ENCODE peak calls at places on chromosomes 11 and 22, in seven cellular contexts. N is IMR-90, R is mesendoderm, G is mesenchymal stem cell, V is trophoblast cell, J is neuronal stem cell, E is H1. T is an unnamed sample.

GRCh38 chr11:134531331-134532135 is 119.5 kb upstream of the B3GAT1 start:
- DNase-seq in N (no peak), R (no peak), G (no peak), V (no peak), J (no peak), E (no peak), T (peak; percentile 18)

GRCh38 chr11:112922606-112923005 is 38.6 kb upstream of the NCAM1 start:
- DNase-seq in N (no peak), R (no peak), G (no peak), V (no peak), J (no peak), E (no peak), T (peak; percentile 72)

GRCh38 chr11:66365166-66365565 is 6.4 kb downstream of the SLC29A2 start:
- DNase-seq in N (no peak), R (no peak), G (no peak), V (no peak), J (no peak), E (no peak), T (no peak)

GRCh38 chr22:41800348-41801146 is at the start of gene CCDC134:
- DNase-seq in N (peak; percentile 64), R (peak; percentile 89), G (peak; percentile 82), V (peak; percentile 90), J (peak; percentile 79), E (peak; percentile 50), T (peak; percentile 93)

GRCh38 chr11:110855246-110855645 is 143.0 kb upstream of the ARHGAP20 start:
- DNase-seq in N (no peak), R (no peak), G (no peak), V (no peak), J (no peak), E (no peak), T (no peak)

GRCh38 chr11:121416909-121417567 is 35.1 kb upstream of the SORL1 start:
- DNase-seq in N (peak; percentile 48), R (no peak), G (peak; percentile 39), V (peak; percentile 41), J (no peak), E (no peak), T (no peak)

GRCh38 chr11:2528301-2529050 is 83.7 kb downstream of the KCNQ1 start:
- DNase-seq in N (no peak), R (no peak), G (no peak), V (no peak), J (no peak), E (no peak), T (no peak)

GRCh38 chr22:24894998-24895397 is 51.5 kb downstream of the LHFPL7 start:
- DNase-seq in N (no peak), R (no peak), G (peak; percentile 49), V (no peak), J (no peak), E (no peak), T (no peak)

GRCh38 chr11:12482839-12483238 is 105.5 kb downstream of the PARVA start:
- DNase-seq in N (no peak), R (no peak), G (no peak), V (peak; percentile 33), J (no peak), E (no peak), T (no peak)

GRCh38 chr11:7548659-7549283 is 35.0 kb downstream of the PPFIBP2 start:
- DNase-seq in N (no peak), R (peak; percentile 88), G (no peak), V (peak; percentile 77), J (no peak), E (peak; percentile 62), T (peak; percentile 89)

GRCh38 chr11:68655806-68656205 is 28.5 kb upstream of the GAL start:
- DNase-seq in N (no peak), R (no peak), G (no peak), V (no peak), J (no peak), E (no peak), T (no peak)

GRCh38 chr11:68067991-68068390 is 29.2 kb downstream of the TCIRG1 start:
- DNase-seq in N (no peak), R (no peak), G (no peak), V (no peak), J (no peak), E (no peak), T (no peak)

GRCh38 chr22:17698948-17699347 is 60.4 kb downstream of the BCL2L13 start:
- DNase-seq in N (no peak), R (no peak), G (no peak), V (no peak), J (no peak), E (no peak), T (no peak)

GRCh38 chr11:126790550-126790981 is 210.0 kb downstream of the KIRREL3 start:
- DNase-seq in N (peak; percentile 98), R (peak; percentile 81), G (peak; percentile 64), V (no peak), J (no peak), E (peak; percentile 44), T (peak; percentile 57)

GRCh38 chr11:128898580-128899344 is 7.6 kb downstream of the KCNJ5 start:
- DNase-seq in N (peak; percentile 66), R (no peak), G (no peak), V (peak; percentile 33), J (no peak), E (no peak), T (no peak)

GRCh38 chr11:27761356-27761755 is 61.1 kb upstream of the BDNF start:
- DNase-seq in N (no peak), R (no peak), G (no peak), V (no peak), J (no peak), E (no peak), T (no peak)
- H2BK120ac ChIP-seq in N (no peak overlapping the region), R (no peak overlapping the region), G (no peak overlapping the region), V (no peak overlapping the region), J (no peak overlapping the region), E (no peak overlapping the region), T (no peak overlapping the region)

DNA sequence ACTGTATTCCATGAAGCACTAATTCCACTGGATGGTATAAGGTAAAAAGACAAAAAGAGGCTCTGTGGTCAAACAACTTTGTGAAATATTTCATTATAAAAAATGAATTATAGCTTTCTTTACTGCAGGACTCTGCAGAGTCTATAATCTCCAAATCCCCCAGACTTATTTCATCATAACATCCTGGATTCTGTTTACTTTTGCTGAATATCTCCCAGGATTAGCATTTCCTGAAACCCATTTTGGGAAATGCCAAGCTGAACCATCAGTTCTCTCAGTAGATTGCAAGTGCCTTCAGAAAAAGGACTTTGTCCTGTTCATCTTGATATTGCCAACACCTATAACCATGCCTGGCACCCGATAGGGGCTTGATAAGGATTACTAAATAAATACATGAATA is 7.9 kb downstream of the PAMR1 start:
- DNase-seq in N (no peak), R (no peak), G (no peak), V (no peak), J (no peak), E (no peak), T (no peak)
- H2BK120ac ChIP-seq in N (peak overlapping the region; percentile 57), R (no peak overlapping the region), G (no peak overlapping the region), V (no peak overlapping the region), J (no peak overlapping the region), E (no peak overlapping the region), T (no peak overlapping the region)

GRCh38 chr11:70782401-70782913 is 384.1 kb downstream of the CTTN start:
- DNase-seq in N (no peak), R (no peak), G (no peak), V (no peak), J (no peak), E (no peak), T (no peak)

GRCh38 chr11:70783356-70783755 is 385.0 kb downstream of the CTTN start:
- DNase-seq in N (peak; percentile 4), R (no peak), G (no peak), V (no peak), J (no peak), E (no peak), T (no peak)

GRCh38 chr11:70779433-70780245 is 381.3 kb downstream of the CTTN start:
- DNase-seq in N (no peak), R (no peak), G (no peak), V (no peak), J (no peak), E (no peak), T (no peak)

GRCh38 chr11:70778828-70779365 is 380.6 kb downstream of the CTTN start:
- DNase-seq in N (no peak), R (no peak), G (no peak), V (no peak), J (no peak), E (no peak), T (no peak)

GRCh38 chr11:70780246-70780535 is 381.9 kb downstream of the CTTN start:
- DNase-seq in N (no peak), R (no peak), G (no peak), V (no peak), J (no peak), E (no peak), T (no peak)
- H2BK120ac ChIP-seq in N (no peak overlapping the region), R (no peak overlapping the region), G (no peak overlapping the region), V (no peak overlapping the region), J (no peak overlapping the region), E (no peak overlapping the region), T (no peak overlapping the region)

GRCh38 chr22:26634189-26634588 is 12.4 kb downstream of the CRYBA4 start:
- DNase-seq in N (no peak), R (no peak), G (no peak), V (no peak), J (no peak), E (no peak), T (no peak)

GRCh38 chr22:26632422-26633155 is 10.8 kb downstream of the CRYBA4 start:
- DNase-seq in N (no peak), R (peak; percentile 94), G (no peak), V (no peak), J (no peak), E (no peak), T (no peak)

GRCh38 chr22:26635117-26635516 is 13.4 kb downstream of the CRYBA4 start:
- DNase-seq in N (no peak), R (no peak), G (no peak), V (no peak), J (no peak), E (no peak), T (no peak)

GRCh38 chr22:26631282-26631681 is 9.5 kb downstream of the CRYBA4 start:
- DNase-seq in N (no peak), R (no peak), G (no peak), V (no peak), J (no peak), E (no peak), T (no peak)

GRCh38 chr22:26629988-26630761 is 8.4 kb downstream of the CRYBA4 start:
- DNase-seq in N (no peak), R (no peak), G (no peak), V (no peak), J (no peak), E (no peak), T (no peak)
- H2BK120ac ChIP-seq in N (no peak overlapping the region), R (no peak overlapping the region), G (no peak overlapping the region), V (no peak overlapping the region), J (no peak overlapping the region), E (no peak overlapping the region), T (no peak overlapping the region)

DNA sequence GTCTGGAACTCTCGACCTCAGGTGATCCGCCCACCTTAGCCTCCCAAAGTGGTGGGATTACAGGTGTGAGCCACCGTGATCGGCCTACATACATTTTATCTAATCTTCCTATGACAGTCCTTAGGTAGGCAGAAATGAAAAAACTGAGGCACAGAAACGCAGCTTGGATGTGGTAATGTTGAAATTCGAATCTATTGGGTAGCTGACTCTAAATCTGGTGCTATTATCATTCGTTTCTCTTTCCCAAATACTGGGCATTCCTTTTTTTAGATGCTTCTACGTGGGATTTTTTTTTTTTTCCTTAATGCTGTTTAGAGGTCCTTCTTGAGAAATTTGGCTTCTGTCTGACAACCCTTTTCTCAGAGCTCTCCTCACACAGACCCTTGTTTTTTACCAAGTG is 41.5 kb downstream of the FCHSD2 start:
- DNase-seq in N (no peak), R (no peak), G (no peak), V (no peak), J (no peak), E (no peak), T (no peak)
- H2BK120ac ChIP-seq in N (no peak overlapping the region), R (no peak overlapping the region), G (no peak overlapping the region), V (no peak overlapping the region), J (no peak overlapping the region), E (no peak overlapping the region), T (no peak overlapping the region)

T was measured in H9.